ENCODE peak calls at places on chromosome 21, in nine cellular contexts. O is WTC11, Y is osteocyte, R is bronchial epithelial cell, U is suprapubic skin, D is HFF-Myc, K is lung, G is endothelial cell, I is mucosa of descending colon. L is an unnamed sample.

GRCh38 chr21:15003463-15004135 is 61.2 kb downstream of the NRIP1 start:
- DNase-seq in O (peak), Y (no peak), R (no peak), U (no peak), D (no peak), K (no peak), G (no peak), I (no peak), L (peak)

GRCh38 chr21:36504067-36505058 is 24.4 kb upstream of the CLDN14 start:
- DNase-seq in O (peak), Y (no peak), R (peak), U (no peak), D (no peak), K (no peak), G (peak), I (peak), L (peak)

GRCh38 chr21:28229811-28230210 is 762.9 kb downstream of the LTN1 start:
- DNase-seq in O (no peak), Y (no peak), R (peak), U (no peak), D (no peak), K (no peak), G (no peak), I (no peak), L (no peak)

GRCh38 chr21:25186278-25186677 is 421.0 kb downstream of the MRPL39 start:
- DNase-seq in O (no peak), Y (no peak), R (no peak), U (no peak), D (no peak), K (no peak), G (no peak), I (no peak), L (no peak)

GRCh38 chr21:29287383-29287782 is 11.3 kb upstream of the BACH1 start:
- DNase-seq in O (no peak), Y (no peak), R (peak), U (no peak), D (no peak), K (no peak), G (no peak), I (no peak), L (no peak)

GRCh38 chr21:15552914-15553491 is 176.8 kb upstream of the USP25 start:
- DNase-seq in O (no peak), Y (no peak), R (peak), U (no peak), D (no peak), K (no peak), G (no peak), I (no peak), L (no peak)

GRCh38 chr21:37281993-37282392 is 14.9 kb upstream of the VPS26C start:
- DNase-seq in O (peak), Y (no peak), R (no peak), U (no peak), D (no peak), K (no peak), G (no peak), I (peak), L (peak)

GRCh38 chr21:28727809-28728208 is 264.9 kb downstream of the LTN1 start:
- DNase-seq in O (no peak), Y (no peak), R (no peak), U (no peak), D (no peak), K (no peak), G (no peak), I (no peak), L (no peak)

GRCh38 chr21:40516336-40516735 is 330.6 kb downstream of the DSCAM start:
- DNase-seq in O (peak), Y (no peak), R (no peak), U (peak), D (no peak), K (no peak), G (peak), I (peak), L (peak)

GRCh38 chr21:28111151-28111619 is 881.5 kb downstream of the LTN1 start:
- DNase-seq in O (no peak), Y (no peak), R (no peak), U (peak), D (peak), K (peak), G (no peak), I (peak), L (no peak)

GRCh38 chr21:37006243-37006520 is 320 bp upstream of the RIPPLY3 start:
- DNase-seq in O (no peak), Y (no peak), R (no peak), U (no peak), D (no peak), K (no peak), G (peak), I (no peak), L (no peak)

GRCh38 chr21:36753556-36753955 is 54.6 kb downstream of the SIM2 start:
- DNase-seq in O (no peak), Y (no peak), R (peak), U (no peak), D (no peak), K (no peak), G (no peak), I (no peak), L (no peak)

GRCh38 chr21:29431680-29432079 is 133.0 kb downstream of the BACH1 start:
- DNase-seq in O (no peak), Y (no peak), R (no peak), U (no peak), D (no peak), K (no peak), G (no peak), I (no peak), L (no peak)

GRCh38 chr21:42495765-42496119 is 282 bp downstream of the RSPH1 start:
- DNase-seq in O (no peak), Y (peak), R (peak), U (no peak), D (no peak), K (no peak), G (no peak), I (peak), L (no peak)

GRCh38 chr21:42496839-42497202 is 797 bp upstream of the RSPH1 start:
- DNase-seq in O (peak), Y (peak), R (no peak), U (no peak), D (no peak), K (peak), G (no peak), I (peak), L (peak)

GRCh38 chr21:42495027-42495426 is 997 bp downstream of the RSPH1 start:
- DNase-seq in O (no peak), Y (peak), R (no peak), U (no peak), D (no peak), K (no peak), G (no peak), I (no peak), L (no peak)

GRCh38 chr21:42498012-42498411 is 2.0 kb upstream of the RSPH1 start:
- DNase-seq in O (no peak), Y (no peak), R (no peak), U (no peak), D (no peak), K (no peak), G (no peak), I (no peak), L (no peak)

GRCh38 chr21:42496120-42496838 is at the start of gene RSPH1:
- DNase-seq in O (peak), Y (peak), R (peak), U (peak), D (peak), K (peak), G (peak), I (peak), L (peak)
- TF ChIP-seq CTCF in O (no peak), Y (no peak), R (no peak), U (no peak), D (no peak), K (no peak), G (no peak), I (peak), L (no peak)

GRCh38 chr21:34887729-34888568 is 161.2 kb downstream of the RUNX1 start:
- DNase-seq in O (peak), Y (peak), R (peak), U (peak), D (peak), K (peak), G (peak), I (peak), L (peak)
- TF ChIP-seq CTCF in O (no peak), Y (no peak), R (no peak), U (no peak), D (no peak), K (no peak), G (no peak), I (no peak), L (no peak)

GRCh38 chr21:43659136-43660000 is at the start of the genes HSF2BP and RRP1B:
- DNase-seq in O (peak), Y (peak), R (peak), U (peak), D (peak), K (peak), G (peak), I (peak), L (peak)
- TF ChIP-seq CTCF in O (no peak), Y (peak), R (peak), U (no peak), D (no peak), K (no peak), G (no peak), I (no peak), L (no peak)

DNA sequence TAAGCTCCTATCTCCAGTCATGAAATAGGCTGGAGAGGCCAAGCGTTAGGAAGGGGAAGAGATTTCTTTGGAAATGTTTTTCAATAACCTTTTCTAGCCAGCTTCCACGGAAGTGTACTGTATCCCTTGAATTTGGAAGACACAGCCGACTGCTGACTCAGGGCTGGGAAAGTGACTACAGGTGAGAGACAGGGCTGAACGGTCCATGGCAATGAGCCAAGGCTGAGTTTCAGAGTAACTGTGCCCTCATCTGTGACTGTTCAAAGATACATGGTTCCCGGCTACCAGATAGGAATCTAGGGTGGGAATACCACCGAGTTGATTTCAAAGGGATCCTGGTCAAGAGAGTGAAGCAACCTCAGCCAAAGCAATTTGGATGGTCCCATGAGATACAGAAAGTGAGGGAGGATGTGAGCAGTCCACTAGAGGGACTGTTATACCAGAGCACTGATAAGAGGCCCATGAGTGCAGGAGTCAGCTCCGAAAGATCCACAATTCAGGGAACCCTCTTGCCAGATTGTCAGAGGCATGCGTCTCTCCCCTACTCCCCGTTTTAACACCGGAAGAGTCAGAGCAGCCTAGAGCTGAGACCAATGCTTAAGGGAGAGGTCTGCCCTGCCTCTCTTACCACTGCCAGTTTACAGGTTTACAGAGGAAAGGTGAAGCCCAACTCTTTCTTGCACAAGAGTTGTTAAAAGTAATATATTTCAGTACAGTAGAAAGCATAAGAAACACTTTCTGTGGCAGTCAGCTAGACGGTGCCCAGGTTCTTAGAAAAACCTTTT is 3.2 kb upstream of the KRTAP19-8 start:
- DNase-seq in O (no peak), Y (no peak), R (no peak), U (no peak), D (no peak), K (no peak), G (no peak), I (no peak), L (no peak)
- TF ChIP-seq CTCF in O (no peak), Y (no peak), R (no peak), U (no peak), D (no peak), K (no peak), G (no peak), I (no peak), L (no peak)

GRCh38 chr21:38384246-38384576 is 114.1 kb downstream of the ERG start:
- DNase-seq in O (no peak), Y (no peak), R (no peak), U (no peak), D (no peak), K (no peak), G (no peak), I (no peak), L (no peak)

GRCh38 chr21:38377165-38378093 is 120.6 kb downstream of the KCNJ15 start:
- DNase-seq in O (no peak), Y (no peak), R (peak), U (no peak), D (no peak), K (no peak), G (no peak), I (no peak), L (no peak)

GRCh38 chr21:38383411-38384245 is 114.6 kb downstream of the ERG start:
- DNase-seq in O (no peak), Y (no peak), R (no peak), U (no peak), D (no peak), K (no peak), G (no peak), I (no peak), L (no peak)

GRCh38 chr21:38379171-38379570 is 119.1 kb downstream of the ERG start:
- DNase-seq in O (no peak), Y (peak), R (peak), U (no peak), D (no peak), K (no peak), G (no peak), I (no peak), L (no peak)

DNA sequence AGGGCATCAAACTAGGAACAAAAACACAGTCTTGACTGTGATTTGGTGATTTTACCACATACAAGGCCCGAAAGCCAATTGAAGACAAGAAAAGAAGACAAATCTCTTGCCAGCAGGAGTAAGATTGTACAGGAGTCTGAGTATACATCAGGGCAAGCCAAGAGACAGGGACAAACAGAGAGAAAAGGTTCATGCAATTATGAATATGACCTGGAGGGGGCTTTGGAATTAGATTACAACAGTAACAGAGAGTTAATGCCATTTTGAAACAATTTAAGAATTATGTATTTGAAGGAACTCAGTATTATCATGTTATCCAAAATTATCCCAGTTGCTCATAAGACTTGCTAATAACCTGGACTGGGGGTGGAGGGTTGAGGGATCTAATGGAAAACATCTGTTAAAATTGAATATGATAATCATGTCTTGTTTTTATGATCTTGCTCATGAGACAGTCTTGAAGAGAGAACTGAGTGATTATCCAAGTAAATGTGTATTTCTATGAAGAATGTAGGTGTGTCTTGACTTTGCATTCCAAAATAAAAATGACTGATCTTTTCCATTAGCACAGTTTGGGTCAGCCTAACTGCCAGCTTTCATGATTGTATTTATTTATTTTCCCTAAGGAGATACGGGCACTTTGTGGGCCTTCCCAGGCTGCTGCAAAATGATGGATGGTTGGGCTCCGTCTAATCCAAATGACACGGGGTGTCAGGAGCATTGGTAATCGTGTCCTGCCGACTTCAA is 117.7 kb downstream of the ERG start:
- DNase-seq in O (no peak), Y (no peak), R (peak), U (no peak), D (no peak), K (no peak), G (no peak), I (no peak), L (no peak)
- TF ChIP-seq CTCF in O (no peak), Y (peak), R (no peak), U (no peak), D (no peak), K (no peak), G (peak), I (no peak), L (peak)

GRCh38 chr21:45632165-45632896 is 11.2 kb upstream of the PCBP3 start:
- DNase-seq in O (no peak), Y (peak), R (no peak), U (no peak), D (no peak), K (no peak), G (no peak), I (no peak), L (no peak)
- TF ChIP-seq CTCF in O (no peak), Y (no peak), R (no peak), U (no peak), D (no peak), K (no peak), G (no peak), I (no peak), L (no peak)

DNA sequence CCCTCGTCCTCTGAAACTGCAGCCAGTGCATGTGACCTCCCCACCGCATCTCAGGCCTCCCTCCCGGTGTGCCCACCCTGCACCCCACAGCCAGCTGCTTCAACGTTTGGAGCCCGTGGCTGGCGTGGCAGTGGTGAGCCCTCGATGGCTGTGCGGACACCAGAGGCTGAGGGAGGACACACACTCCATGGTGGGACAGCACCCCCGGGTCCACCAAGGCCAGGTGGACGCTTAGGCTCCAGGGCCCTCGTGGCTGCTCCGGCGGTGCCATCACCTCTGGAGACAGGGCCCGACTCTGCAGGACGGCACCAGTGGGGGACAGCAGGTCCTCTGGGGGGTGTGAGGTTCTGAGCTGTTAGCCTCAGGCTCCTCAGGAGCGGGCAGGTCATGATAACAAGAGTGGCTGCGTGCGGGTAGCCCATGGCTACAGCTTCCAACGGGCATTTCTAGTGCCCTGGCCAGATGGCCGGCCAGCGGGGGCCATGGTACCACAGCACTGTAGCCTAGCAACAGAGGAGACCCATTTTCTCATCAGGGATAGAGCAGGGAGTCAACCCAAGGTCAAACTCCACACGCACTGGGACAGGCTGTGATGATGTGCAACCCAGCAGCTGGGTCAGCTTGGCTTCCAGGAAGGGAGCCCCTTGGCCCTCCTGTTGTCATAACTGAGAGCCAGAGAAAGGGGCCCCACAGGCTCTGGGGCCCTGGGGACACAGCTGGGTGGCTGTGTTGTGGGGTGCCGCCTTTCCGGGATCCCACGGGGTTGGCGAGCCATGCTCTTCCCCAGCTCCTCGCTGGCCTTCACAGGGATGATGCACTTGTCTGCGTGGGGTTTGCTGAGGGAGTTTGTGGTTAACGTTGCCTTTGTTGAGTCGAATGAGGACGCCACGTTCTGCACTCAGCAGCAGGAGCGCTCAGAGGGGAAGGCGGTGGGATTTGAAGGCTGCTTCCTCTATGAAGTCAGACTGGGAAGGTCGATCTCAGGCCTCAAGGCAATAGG is 46.1 kb downstream of the COL18A1 start:
- DNase-seq in O (no peak), Y (no peak), R (no peak), U (no peak), D (no peak), K (no peak), G (no peak), I (no peak), L (no peak)
- TF ChIP-seq CTCF in O (no peak), Y (no peak), R (no peak), U (no peak), D (no peak), K (no peak), G (no peak), I (no peak), L (no peak)

DNA sequence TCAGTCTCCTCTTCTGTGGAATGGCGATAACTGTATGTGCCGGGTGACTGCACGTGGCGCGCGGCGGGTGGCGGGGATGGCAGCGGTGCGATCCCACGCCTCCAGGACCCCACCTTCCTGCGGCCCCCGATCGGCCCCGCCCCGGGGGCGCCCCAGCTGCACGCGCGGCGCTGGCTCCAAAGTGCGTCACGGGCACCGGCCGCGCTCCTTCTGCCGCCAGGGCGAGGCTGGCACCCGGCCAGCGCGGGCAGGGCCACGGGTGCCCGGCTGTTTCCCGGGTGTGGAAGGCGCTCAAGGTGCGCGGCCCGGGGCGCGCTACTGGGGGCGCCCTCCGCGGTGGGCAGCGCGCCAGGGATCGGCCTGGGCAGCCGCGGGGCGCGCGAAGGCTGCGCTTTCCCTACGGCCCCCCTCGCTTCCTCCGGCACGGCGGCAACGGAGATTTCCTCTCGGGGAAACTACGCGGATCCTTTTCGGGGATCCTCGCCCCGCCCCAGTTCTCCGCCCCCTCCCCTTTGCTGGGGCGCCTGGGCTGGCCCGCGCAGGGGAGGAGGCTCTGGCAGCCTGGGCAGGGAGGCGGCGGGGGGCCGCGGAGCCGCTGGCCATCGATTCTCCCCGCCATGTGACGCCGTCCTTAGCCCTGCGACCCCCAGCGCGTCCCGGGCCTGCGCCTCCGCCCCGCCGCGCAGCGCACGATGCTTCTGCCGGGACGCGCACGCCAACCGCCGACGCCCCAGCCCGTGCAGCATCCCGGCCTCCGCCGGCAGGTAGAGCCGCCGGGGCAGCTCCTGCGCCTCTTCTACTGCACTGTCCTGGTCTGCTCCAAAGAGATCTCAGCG is at the start of gene EVA1C:
- DNase-seq in O (peak), Y (no peak), R (peak), U (peak), D (no peak), K (peak), G (peak), I (peak), L (peak)
- TF ChIP-seq CTCF in O (no peak), Y (peak), R (no peak), U (peak), D (no peak), K (no peak), G (no peak), I (no peak), L (peak)

DNA sequence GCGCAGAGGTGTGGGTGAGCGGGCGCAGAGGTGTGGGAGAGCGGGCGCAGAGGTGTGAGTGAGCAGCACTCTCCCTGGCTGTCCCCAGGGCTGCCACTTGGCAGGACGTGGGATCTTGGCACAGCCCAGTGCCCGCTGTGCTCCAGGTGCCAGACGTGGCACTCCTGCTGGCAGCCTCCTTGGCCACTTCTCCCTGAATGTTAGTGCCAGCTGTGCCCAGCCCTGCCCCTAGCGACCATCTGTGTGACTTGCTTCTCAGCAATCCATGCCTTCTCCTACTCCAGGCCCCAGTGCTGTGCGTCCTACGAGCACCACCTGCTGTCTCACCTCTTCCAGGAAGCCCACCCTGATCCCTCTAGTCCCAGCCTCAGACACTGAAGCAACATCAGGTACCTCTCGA is 30.5 kb downstream of the KRTAP10-1 start:
- DNase-seq in O (no peak), Y (no peak), R (no peak), U (no peak), D (no peak), K (peak), G (no peak), I (peak), L (no peak)
- TF ChIP-seq CTCF in O (no peak), Y (no peak), R (peak), U (peak), D (no peak), K (no peak), G (no peak), I (peak), L (no peak)